ENCODE peak calls at places on chromosomes 6 and 20, in nine cellular contexts. One of them, this sample, is unnamed.

GRCh38 chr6:44022296-44022661 is 105.0 kb downstream of the MRPL14 start:
- DNase-seq in transverse colon: no peak
- DNase-seq in GM12878: no peak
- DNase-seq in suprapubic skin: peak
- DNase-seq in HepG2: no peak
- DNase-seq in SK-N-SH: no peak
- DNase-seq in stomach: no peak
- DNase-seq in H1: no peak
- DNase-seq in upper lobe of left lung: no peak
- DNase-seq in this sample: peak

GRCh38 chr6:139483082-139483481 is 108.6 kb upstream of the CITED2 start:
- DNase-seq in suprapubic skin: no peak
- DNase-seq in SK-N-SH: no peak
- DNase-seq in stomach: no peak
- DNase-seq in HepG2: no peak
- DNase-seq in GM12878: no peak
- DNase-seq in transverse colon: no peak
- DNase-seq in upper lobe of left lung: no peak
- DNase-seq in H1: peak
- DNase-seq in this sample: no peak

GRCh38 chr6:43858161-43859153 is 88.4 kb downstream of the VEGFA start:
- DNase-seq in H1: no peak
- DNase-seq in HepG2: no peak
- DNase-seq in suprapubic skin: no peak
- DNase-seq in stomach: no peak
- DNase-seq in upper lobe of left lung: no peak
- DNase-seq in transverse colon: no peak
- DNase-seq in SK-N-SH: no peak
- DNase-seq in GM12878: no peak
- DNase-seq in this sample: no peak

GRCh38 chr20:38393259-38393658 is 41.9 kb downstream of the SNHG17 start:
- DNase-seq in transverse colon: no peak
- DNase-seq in SK-N-SH: peak
- DNase-seq in upper lobe of left lung: no peak
- DNase-seq in GM12878: no peak
- DNase-seq in H1: no peak
- DNase-seq in suprapubic skin: no peak
- DNase-seq in stomach: no peak
- DNase-seq in HepG2: no peak
- DNase-seq in this sample: no peak

GRCh38 chr6:24827162-24827561 is 28.4 kb upstream of the ARMH2 start:
- DNase-seq in SK-N-SH: peak
- DNase-seq in HepG2: no peak
- DNase-seq in GM12878: no peak
- DNase-seq in transverse colon: no peak
- DNase-seq in H1: no peak
- DNase-seq in suprapubic skin: no peak
- DNase-seq in stomach: peak
- DNase-seq in upper lobe of left lung: no peak
- DNase-seq in this sample: no peak

GRCh38 chr6:1110164-1110563 is 201.7 kb upstream of the FOXQ1 start:
- DNase-seq in HepG2: peak
- DNase-seq in H1: peak
- DNase-seq in stomach: no peak
- DNase-seq in transverse colon: no peak
- DNase-seq in suprapubic skin: no peak
- DNase-seq in upper lobe of left lung: no peak
- DNase-seq in SK-N-SH: no peak
- DNase-seq in GM12878: no peak
- DNase-seq in this sample: no peak

GRCh38 chr6:119078449-119079287 is at the start of gene FAM184A:
- DNase-seq in stomach: peak
- DNase-seq in H1: peak
- DNase-seq in SK-N-SH: peak
- DNase-seq in suprapubic skin: peak
- DNase-seq in GM12878: no peak
- DNase-seq in upper lobe of left lung: peak
- DNase-seq in HepG2: peak
- DNase-seq in transverse colon: peak
- DNase-seq in this sample: peak

GRCh38 chr6:30727920-30728605 is 7.9 kb downstream of the TUBB start:
- DNase-seq in suprapubic skin: no peak
- DNase-seq in HepG2: no peak
- DNase-seq in H1: no peak
- DNase-seq in SK-N-SH: peak
- DNase-seq in stomach: no peak
- DNase-seq in upper lobe of left lung: no peak
- DNase-seq in transverse colon: no peak
- DNase-seq in GM12878: no peak
- DNase-seq in this sample: no peak

GRCh38 chr6:36319436-36319762 is 17.3 kb downstream of the BNIP5 start:
- DNase-seq in upper lobe of left lung: no peak
- DNase-seq in SK-N-SH: no peak
- DNase-seq in suprapubic skin: no peak
- DNase-seq in HepG2: no peak
- DNase-seq in transverse colon: peak
- DNase-seq in H1: no peak
- DNase-seq in GM12878: no peak
- DNase-seq in stomach: no peak
- DNase-seq in this sample: no peak

GRCh38 chr6:51743999-51744398 is 343.4 kb downstream of the PKHD1 start:
- DNase-seq in GM12878: no peak
- DNase-seq in stomach: no peak
- DNase-seq in suprapubic skin: no peak
- DNase-seq in H1: no peak
- DNase-seq in upper lobe of left lung: no peak
- DNase-seq in SK-N-SH: no peak
- DNase-seq in HepG2: no peak
- DNase-seq in transverse colon: no peak
- DNase-seq in this sample: no peak

GRCh38 chr6:3335169-3335568 is 76.4 kb downstream of the PSMG4 start:
- DNase-seq in stomach: no peak
- DNase-seq in GM12878: no peak
- DNase-seq in upper lobe of left lung: no peak
- DNase-seq in H1: no peak
- DNase-seq in transverse colon: no peak
- DNase-seq in SK-N-SH: no peak
- DNase-seq in HepG2: no peak
- DNase-seq in suprapubic skin: no peak
- DNase-seq in this sample: no peak

GRCh38 chr6:168118935-168119334 is 39.9 kb upstream of the FRMD1 start:
- DNase-seq in transverse colon: no peak
- DNase-seq in HepG2: no peak
- DNase-seq in stomach: no peak
- DNase-seq in SK-N-SH: no peak
- DNase-seq in suprapubic skin: peak
- DNase-seq in H1: peak
- DNase-seq in upper lobe of left lung: peak
- DNase-seq in GM12878: no peak
- DNase-seq in this sample: peak

GRCh38 chr20:51335329-51335841 is 207.1 kb downstream of the NFATC2 start:
- DNase-seq in H1: no peak
- DNase-seq in SK-N-SH: no peak
- DNase-seq in suprapubic skin: no peak
- DNase-seq in stomach: no peak
- DNase-seq in GM12878: no peak
- DNase-seq in upper lobe of left lung: no peak
- DNase-seq in transverse colon: no peak
- DNase-seq in HepG2: no peak
- DNase-seq in this sample: no peak

GRCh38 chr6:79111549-79111948 is 33.5 kb upstream of the PHIP start:
- DNase-seq in SK-N-SH: no peak
- DNase-seq in HepG2: no peak
- DNase-seq in transverse colon: no peak
- DNase-seq in H1: no peak
- DNase-seq in GM12878: no peak
- DNase-seq in suprapubic skin: no peak
- DNase-seq in upper lobe of left lung: no peak
- DNase-seq in stomach: no peak
- DNase-seq in this sample: no peak

GRCh38 chr6:79117752-79118151 is 39.7 kb upstream of the PHIP start:
- DNase-seq in HepG2: no peak
- DNase-seq in H1: no peak
- DNase-seq in transverse colon: no peak
- DNase-seq in GM12878: no peak
- DNase-seq in suprapubic skin: no peak
- DNase-seq in SK-N-SH: no peak
- DNase-seq in upper lobe of left lung: no peak
- DNase-seq in stomach: no peak
- DNase-seq in this sample: no peak

GRCh38 chr6:79119217-79119616 is 41.2 kb upstream of the PHIP start:
- DNase-seq in suprapubic skin: no peak
- DNase-seq in upper lobe of left lung: no peak
- DNase-seq in HepG2: no peak
- DNase-seq in transverse colon: no peak
- DNase-seq in stomach: no peak
- DNase-seq in H1: no peak
- DNase-seq in SK-N-SH: no peak
- DNase-seq in GM12878: no peak
- DNase-seq in this sample: no peak

GRCh38 chr6:79115557-79115956 is 37.5 kb upstream of the PHIP start:
- DNase-seq in upper lobe of left lung: no peak
- DNase-seq in H1: no peak
- DNase-seq in stomach: no peak
- DNase-seq in GM12878: no peak
- DNase-seq in transverse colon: no peak
- DNase-seq in suprapubic skin: no peak
- DNase-seq in HepG2: no peak
- DNase-seq in SK-N-SH: no peak
- DNase-seq in this sample: no peak
- TF ChIP-seq EP300 in upper lobe of left lung: no peak
- TF ChIP-seq EP300 in H1: no peak
- TF ChIP-seq EP300 in stomach: no peak
- TF ChIP-seq EP300 in GM12878: no peak
- TF ChIP-seq EP300 in transverse colon: no peak
- TF ChIP-seq EP300 in suprapubic skin: no peak
- TF ChIP-seq EP300 in HepG2: no peak
- TF ChIP-seq EP300 in SK-N-SH: no peak
- TF ChIP-seq EP300 in this sample: no peak

DNA sequence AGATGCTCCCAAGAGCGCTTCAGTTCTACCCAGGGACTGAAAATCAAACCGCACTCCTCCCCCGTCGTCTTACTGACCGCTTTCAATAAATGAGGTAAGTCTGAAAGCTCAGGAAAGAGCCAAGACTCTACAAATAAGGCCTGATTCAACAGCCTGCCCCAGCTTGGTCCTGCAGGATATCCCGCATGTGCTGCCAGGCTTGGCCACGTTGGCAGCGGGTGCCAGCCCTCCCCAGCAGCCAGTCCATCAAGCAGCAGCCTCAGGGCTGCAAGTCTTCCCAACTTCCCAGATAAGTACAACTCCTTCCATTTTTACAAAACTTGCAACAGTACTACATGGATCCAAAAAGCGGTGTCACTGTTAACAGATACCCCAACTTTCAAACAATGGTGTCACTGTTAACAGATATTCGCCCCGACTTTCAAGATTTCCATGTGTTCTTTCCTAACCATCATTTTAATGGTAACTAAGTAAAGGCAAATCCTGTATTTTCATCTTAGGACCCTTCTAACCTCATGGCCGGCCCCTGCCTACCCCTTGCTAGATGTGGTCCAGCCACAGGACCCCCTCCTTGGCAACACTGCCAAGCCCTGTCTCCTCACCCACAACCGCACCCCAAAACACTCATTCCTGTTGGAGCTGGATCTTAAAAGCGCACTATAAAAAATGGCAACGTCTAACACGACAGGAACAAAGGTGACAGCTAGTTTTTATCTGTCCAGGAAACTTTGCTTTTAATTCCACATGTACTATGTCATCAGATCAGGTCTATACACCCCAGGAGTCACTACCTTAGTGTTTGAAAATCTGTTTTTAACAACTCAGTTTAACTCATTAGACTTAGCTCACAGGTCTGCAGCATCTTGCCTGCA is 28.0 kb downstream of the DIDO1 start:
- DNase-seq in transverse colon: no peak
- DNase-seq in upper lobe of left lung: no peak
- DNase-seq in stomach: no peak
- DNase-seq in H1: no peak
- DNase-seq in SK-N-SH: no peak
- DNase-seq in suprapubic skin: no peak
- DNase-seq in GM12878: no peak
- DNase-seq in HepG2: no peak
- DNase-seq in this sample: peak
- TF ChIP-seq POLR2AphosphoS5 in transverse colon: no peak
- TF ChIP-seq POLR2AphosphoS5 in upper lobe of left lung: no peak
- TF ChIP-seq POLR2AphosphoS5 in stomach: no peak
- TF ChIP-seq POLR2AphosphoS5 in H1: peak
- TF ChIP-seq POLR2AphosphoS5 in SK-N-SH: no peak
- TF ChIP-seq POLR2AphosphoS5 in suprapubic skin: no peak
- TF ChIP-seq POLR2AphosphoS5 in GM12878: no peak
- TF ChIP-seq POLR2AphosphoS5 in HepG2: no peak
- TF ChIP-seq POLR2AphosphoS5 in this sample: peak

GRCh38 chr6:111618407-111618806 is 12.7 kb upstream of the TRAF3IP2 start:
- DNase-seq in GM12878: no peak
- DNase-seq in H1: no peak
- DNase-seq in SK-N-SH: no peak
- DNase-seq in HepG2: no peak
- DNase-seq in upper lobe of left lung: no peak
- DNase-seq in transverse colon: no peak
- DNase-seq in stomach: no peak
- DNase-seq in suprapubic skin: no peak
- DNase-seq in this sample: no peak
- TF ChIP-seq EP300 in GM12878: no peak
- TF ChIP-seq EP300 in H1: no peak
- TF ChIP-seq EP300 in SK-N-SH: no peak
- TF ChIP-seq EP300 in HepG2: no peak
- TF ChIP-seq EP300 in upper lobe of left lung: no peak
- TF ChIP-seq EP300 in transverse colon: no peak
- TF ChIP-seq EP300 in stomach: no peak
- TF ChIP-seq EP300 in suprapubic skin: no peak
- TF ChIP-seq EP300 in this sample: no peak

GRCh38 chr6:161200610-161201201 is 73.2 kb downstream of the AGPAT4 start:
- DNase-seq in stomach: no peak
- DNase-seq in GM12878: no peak
- DNase-seq in transverse colon: no peak
- DNase-seq in upper lobe of left lung: no peak
- DNase-seq in HepG2: no peak
- DNase-seq in H1: no peak
- DNase-seq in SK-N-SH: peak
- DNase-seq in suprapubic skin: no peak
- DNase-seq in this sample: no peak

GRCh38 chr6:161195418-161195817 is 78.4 kb downstream of the AGPAT4 start:
- DNase-seq in transverse colon: no peak
- DNase-seq in HepG2: no peak
- DNase-seq in suprapubic skin: no peak
- DNase-seq in upper lobe of left lung: no peak
- DNase-seq in GM12878: no peak
- DNase-seq in H1: no peak
- DNase-seq in SK-N-SH: no peak
- DNase-seq in stomach: no peak
- DNase-seq in this sample: no peak

GRCh38 chr6:161198781-161199505 is 74.9 kb downstream of the AGPAT4 start:
- DNase-seq in stomach: no peak
- DNase-seq in SK-N-SH: no peak
- DNase-seq in transverse colon: no peak
- DNase-seq in upper lobe of left lung: no peak
- DNase-seq in H1: no peak
- DNase-seq in suprapubic skin: no peak
- DNase-seq in HepG2: no peak
- DNase-seq in GM12878: no peak
- DNase-seq in this sample: no peak

GRCh38 chr6:161198176-161198575 is 75.7 kb downstream of the AGPAT4 start:
- DNase-seq in GM12878: no peak
- DNase-seq in suprapubic skin: no peak
- DNase-seq in H1: no peak
- DNase-seq in transverse colon: no peak
- DNase-seq in SK-N-SH: no peak
- DNase-seq in stomach: no peak
- DNase-seq in upper lobe of left lung: no peak
- DNase-seq in HepG2: no peak
- DNase-seq in this sample: no peak

GRCh38 chr6:161199845-161200244 is 74.0 kb downstream of the AGPAT4 start:
- DNase-seq in upper lobe of left lung: no peak
- DNase-seq in transverse colon: no peak
- DNase-seq in stomach: no peak
- DNase-seq in GM12878: no peak
- DNase-seq in HepG2: no peak
- DNase-seq in SK-N-SH: no peak
- DNase-seq in suprapubic skin: no peak
- DNase-seq in H1: no peak
- DNase-seq in this sample: no peak
- TF ChIP-seq POLR2AphosphoS5 in upper lobe of left lung: no peak
- TF ChIP-seq POLR2AphosphoS5 in transverse colon: no peak
- TF ChIP-seq POLR2AphosphoS5 in stomach: no peak
- TF ChIP-seq POLR2AphosphoS5 in GM12878: no peak
- TF ChIP-seq POLR2AphosphoS5 in HepG2: no peak
- TF ChIP-seq POLR2AphosphoS5 in SK-N-SH: no peak
- TF ChIP-seq POLR2AphosphoS5 in suprapubic skin: no peak
- TF ChIP-seq POLR2AphosphoS5 in H1: no peak
- TF ChIP-seq POLR2AphosphoS5 in this sample: no peak

This sample was measured in sigmoid colon.